ENCODE peak calls at places on chromosomes 7 and 10, in seven cellular contexts. Q is HepG2, W is mammary epithelial cell, J is endothelial cell of umbilical vein, Y is ovary, R is colonic mucosa, F is kidney. V is an unnamed sample. For H3K4me1, the result is how much of the 10 kb centered on the place peaks cover.

GRCh38 chr10:34219860-34220518 is 595.1 kb downstream of the PARD3 start:
- DNase-seq in Q (no peak), W (no peak), J (no peak), Y (no peak), R (no peak), F (no peak), V (no peak)

GRCh38 chr7:121330053-121330833 is 1.4 kb downstream of the WNT16 start:
- DNase-seq in Q (no peak), W (no peak), J (no peak), Y (peak), R (no peak), F (no peak), V (peak)

GRCh38 chr10:72732521-72732920 is 40.6 kb downstream of the MCU start:
- DNase-seq in Q (no peak), W (no peak), J (no peak), Y (no peak), R (no peak), F (no peak), V (no peak)

GRCh38 chr7:32318300-32319018 is 171.7 kb downstream of the LSM5 start:
- DNase-seq in Q (no peak), W (no peak), J (no peak), Y (no peak), R (no peak), F (peak), V (no peak)

GRCh38 chr7:55308186-55308929 is 56.8 kb upstream of the LANCL2 start:
- DNase-seq in Q (peak), W (no peak), J (no peak), Y (no peak), R (no peak), F (no peak), V (no peak)

GRCh38 chr7:10973942-10974716 is 457 bp downstream of the PHF14 start:
- DNase-seq in Q (peak), W (no peak), J (peak), Y (no peak), R (peak), F (peak), V (peak)

GRCh38 chr7:50718311-50718710 is 64.4 kb downstream of the GRB10 start:
- DNase-seq in Q (peak), W (no peak), J (no peak), Y (no peak), R (no peak), F (no peak), V (no peak)

GRCh38 chr10:107160866-107161265 is 3.6 kb downstream of the SORCS1 start:
- DNase-seq in Q (no peak), W (no peak), J (no peak), Y (no peak), R (no peak), F (no peak), V (no peak)

GRCh38 chr10:8045728-8046494 is 8.6 kb upstream of the GATA3 start:
- DNase-seq in Q (no peak), W (no peak), J (peak), Y (no peak), R (no peak), F (no peak), V (no peak)

GRCh38 chr7:17130281-17131059 is 168.0 kb upstream of the AHR start:
- DNase-seq in Q (peak), W (no peak), J (peak), Y (no peak), R (no peak), F (no peak), V (no peak)

GRCh38 chr7:128057909-128058308 is 26.7 kb upstream of the LRRC4 start:
- DNase-seq in Q (no peak), W (no peak), J (no peak), Y (no peak), R (no peak), F (no peak), V (no peak)

GRCh38 chr7:141511370-141512335 is 39.6 kb upstream of the AGK start:
- DNase-seq in Q (no peak), W (no peak), J (no peak), Y (no peak), R (peak), F (peak), V (peak)

GRCh38 chr10:31149835-31150512 is 118.3 kb upstream of the ZNF438 start:
- DNase-seq in Q (no peak), W (no peak), J (no peak), Y (no peak), R (no peak), F (no peak), V (no peak)

GRCh38 chr7:28316489-28316888 is 95.8 kb upstream of the CREB5 start:
- DNase-seq in Q (no peak), W (peak), J (no peak), Y (no peak), R (no peak), F (no peak), V (no peak)

GRCh38 chr10:109773818-109774440 is 149.4 kb downstream of the XPNPEP1 start:
- DNase-seq in Q (peak), W (peak), J (peak), Y (no peak), R (no peak), F (no peak), V (peak)

GRCh38 chr10:71618598-71618997 is 101.0 kb downstream of the C10orf105 start:
- DNase-seq in Q (no peak), W (no peak), J (no peak), Y (no peak), R (no peak), F (no peak), V (no peak)

GRCh38 chr10:71622656-71623055 is 96.9 kb downstream of the C10orf105 start:
- DNase-seq in Q (no peak), W (no peak), J (no peak), Y (no peak), R (no peak), F (no peak), V (no peak)

GRCh38 chr10:71621783-71622526 is 97.6 kb downstream of the C10orf105 start:
- DNase-seq in Q (peak), W (peak), J (no peak), Y (peak), R (no peak), F (no peak), V (peak)

GRCh38 chr10:71621263-71621751 is 98.3 kb downstream of the C10orf105 start:
- DNase-seq in Q (no peak), W (no peak), J (no peak), Y (peak), R (no peak), F (no peak), V (no peak)

DNA sequence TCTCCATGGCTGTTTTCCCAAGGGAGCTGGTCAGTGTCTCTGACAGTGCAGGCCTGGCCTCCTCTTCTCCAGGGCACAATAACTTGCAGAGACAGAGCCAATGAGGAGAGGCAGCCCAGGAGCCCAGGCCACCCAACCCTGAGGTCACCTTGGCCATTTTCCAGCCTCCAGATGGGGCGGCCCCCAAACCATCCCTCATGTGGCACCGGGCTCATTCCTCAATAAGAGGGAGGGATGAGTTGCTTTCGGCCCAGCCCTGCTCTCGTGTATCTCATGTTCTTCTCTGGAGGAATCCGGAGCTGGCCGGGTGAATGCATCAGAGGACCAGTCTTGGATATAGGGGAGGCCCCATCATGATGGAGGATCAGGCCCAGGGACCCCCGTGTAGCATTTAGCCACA is 98.9 kb downstream of the C10orf105 start:
- DNase-seq in Q (no peak), W (no peak), J (no peak), Y (no peak), R (no peak), F (no peak), V (no peak)
- H3K4me1 ChIP-seq in Q (under half), W (under half), J (under half), Y (under half), R (under half), F (under half), V (under half)

GRCh38 chr10:25896421-25896820 is 37.6 kb upstream of the MYO3A start:
- DNase-seq in Q (no peak), W (no peak), J (no peak), Y (no peak), R (no peak), F (no peak), V (no peak)

GRCh38 chr10:25890995-25891394 is 43.0 kb upstream of the MYO3A start:
- DNase-seq in Q (no peak), W (no peak), J (no peak), Y (no peak), R (no peak), F (no peak), V (no peak)

GRCh38 chr10:25899304-25899703 is 34.7 kb upstream of the MYO3A start:
- DNase-seq in Q (no peak), W (no peak), J (no peak), Y (no peak), R (no peak), F (no peak), V (no peak)

GRCh38 chr10:25901199-25901598 is 32.8 kb upstream of the MYO3A start:
- DNase-seq in Q (no peak), W (no peak), J (no peak), Y (no peak), R (no peak), F (no peak), V (no peak)

DNA sequence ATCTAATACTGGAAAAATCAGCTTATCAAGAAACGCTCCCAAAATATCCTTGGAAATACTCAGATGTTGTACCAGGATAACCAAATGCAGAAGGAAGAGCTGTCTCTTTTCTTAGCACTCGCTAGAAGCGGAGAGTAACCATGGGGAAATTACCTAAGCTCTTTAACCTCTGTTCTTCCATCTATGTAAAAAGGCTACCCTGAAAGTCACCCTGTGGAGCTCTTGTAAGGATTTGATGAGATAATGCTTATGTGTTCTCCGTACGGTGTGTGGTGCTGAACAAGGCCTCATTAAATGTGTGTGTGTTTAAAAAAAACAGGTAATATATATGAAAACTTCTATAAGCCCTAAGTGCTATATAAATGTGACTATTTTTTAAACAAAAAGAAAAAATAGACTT is 38.2 kb upstream of the MYO3A start:
- DNase-seq in Q (no peak), W (no peak), J (no peak), Y (no peak), R (no peak), F (no peak), V (no peak)
- H3K27ac ChIP-seq in Q (no peak), W (no peak), J (no peak), Y (no peak), R (no peak), F (no peak), V (no peak)

GRCh38 chr7:129947701-129948100 is 5.1 kb downstream of the UBE2H start:
- DNase-seq in Q (no peak), W (no peak), J (no peak), Y (no peak), R (no peak), F (peak), V (no peak)

GRCh38 chr7:129948338-129948737 is 4.4 kb downstream of the UBE2H start:
- DNase-seq in Q (no peak), W (no peak), J (no peak), Y (no peak), R (no peak), F (peak), V (no peak)

GRCh38 chr7:129950191-129950940 is 2.4 kb downstream of the UBE2H start:
- DNase-seq in Q (no peak), W (peak), J (peak), Y (no peak), R (peak), F (peak), V (no peak)

GRCh38 chr7:129949292-129950133 is 3.2 kb downstream of the UBE2H start:
- DNase-seq in Q (peak), W (peak), J (peak), Y (peak), R (peak), F (peak), V (peak)

GRCh38 chr7:129948877-129949291 is 3.9 kb downstream of the UBE2H start:
- DNase-seq in Q (peak), W (peak), J (peak), Y (peak), R (peak), F (peak), V (peak)
- H3K4me3 ChIP-seq in Q (peak), W (peak), J (peak), Y (peak), R (peak), F (peak), V (peak)

GRCh38 chr10:125269716-125270115 is 109.4 kb upstream of the CTBP2 start:
- DNase-seq in Q (no peak), W (no peak), J (no peak), Y (no peak), R (no peak), F (no peak), V (no peak)
- H3K4me1 ChIP-seq in Q (under half), W (under half), J (under half), Y (under half), R (under half), F (under half), V (under half)

GRCh38 chr7:129664029-129665012 is 52.8 kb downstream of the NRF1 start:
- DNase-seq in Q (peak), W (peak), J (peak), Y (no peak), R (no peak), F (no peak), V (peak)
- H3K27ac ChIP-seq in Q (no peak), W (peak), J (no peak), Y (no peak), R (no peak), F (no peak), V (no peak)

DNA sequence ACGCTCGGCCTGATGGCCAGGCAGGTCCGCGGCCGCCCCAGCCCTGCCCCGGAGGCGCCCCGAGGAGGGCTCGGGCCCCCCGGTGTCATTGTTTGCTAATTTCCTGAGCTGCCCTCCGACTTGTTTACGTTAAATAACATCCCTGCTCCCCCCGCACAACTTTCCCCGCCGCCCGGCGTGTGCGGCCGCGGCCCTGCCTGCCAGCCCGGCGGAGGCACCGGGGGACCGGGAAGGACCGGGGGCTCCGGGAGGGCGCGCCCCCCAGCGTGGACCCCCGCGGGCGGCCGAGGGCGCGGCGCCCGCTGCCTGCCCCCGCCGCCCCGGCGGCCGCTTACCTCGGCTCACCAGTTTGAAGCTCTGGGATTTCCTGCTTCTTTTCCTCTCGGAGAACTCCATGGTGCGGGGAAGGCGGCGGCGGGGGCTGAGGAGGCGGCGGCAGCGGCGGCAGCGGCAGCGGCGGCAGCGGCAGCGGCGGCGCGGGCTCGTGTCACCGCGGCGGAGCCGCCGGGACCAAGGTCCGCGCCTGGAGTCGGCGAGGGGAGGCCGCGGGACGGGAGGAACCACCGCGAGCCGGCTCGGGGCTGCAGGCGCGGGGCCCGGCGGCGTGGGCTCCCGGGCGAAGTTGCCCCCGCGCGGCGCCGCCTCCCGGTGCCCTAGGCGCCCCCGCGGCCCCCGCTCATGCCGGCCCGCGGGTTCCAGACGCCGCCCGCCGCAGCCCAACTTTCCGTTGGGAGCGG is 508 bp downstream of the BEND7 start:
- DNase-seq in Q (no peak), W (no peak), J (peak), Y (peak), R (peak), F (no peak), V (peak)
- H3K4me3 ChIP-seq in Q (peak), W (peak), J (peak), Y (peak), R (peak), F (peak), V (peak)

GRCh38 chr10:23449677-23450220 is 10.9 kb downstream of the OTUD1 start:
- DNase-seq in Q (no peak), W (no peak), J (no peak), Y (no peak), R (no peak), F (no peak), V (no peak)

GRCh38 chr10:23448323-23448722 is 9.4 kb downstream of the OTUD1 start:
- DNase-seq in Q (no peak), W (no peak), J (no peak), Y (no peak), R (no peak), F (no peak), V (no peak)

GRCh38 chr10:23445591-23445990 is 6.7 kb downstream of the OTUD1 start:
- DNase-seq in Q (no peak), W (no peak), J (peak), Y (no peak), R (no peak), F (no peak), V (no peak)

GRCh38 chr10:23452010-23452655 is 13.3 kb downstream of the OTUD1 start:
- DNase-seq in Q (no peak), W (no peak), J (no peak), Y (no peak), R (no peak), F (no peak), V (no peak)

GRCh38 chr10:23448802-23449570 is 10.1 kb downstream of the OTUD1 start:
- DNase-seq in Q (no peak), W (no peak), J (peak), Y (no peak), R (no peak), F (no peak), V (no peak)
- H3K4me1 ChIP-seq in Q (under half), W (under half), J (under half), Y (under half), R (under half), F (under half), V (under half)

GRCh38 chr7:36794689-36795088 is 70.4 kb upstream of the AOAH start:
- DNase-seq in Q (peak), W (peak), J (no peak), Y (no peak), R (no peak), F (no peak), V (no peak)
- H3K27ac ChIP-seq in Q (peak), W (peak), J (no peak), Y (no peak), R (peak), F (peak), V (no peak)

GRCh38 chr10:129233351-129234148 is 233.5 kb upstream of the MGMT start:
- DNase-seq in Q (no peak), W (no peak), J (no peak), Y (no peak), R (no peak), F (no peak), V (no peak)
- H3K4me3 ChIP-seq in Q (no peak), W (no peak), J (no peak), Y (no peak), R (no peak), F (no peak), V (no peak)

DNA sequence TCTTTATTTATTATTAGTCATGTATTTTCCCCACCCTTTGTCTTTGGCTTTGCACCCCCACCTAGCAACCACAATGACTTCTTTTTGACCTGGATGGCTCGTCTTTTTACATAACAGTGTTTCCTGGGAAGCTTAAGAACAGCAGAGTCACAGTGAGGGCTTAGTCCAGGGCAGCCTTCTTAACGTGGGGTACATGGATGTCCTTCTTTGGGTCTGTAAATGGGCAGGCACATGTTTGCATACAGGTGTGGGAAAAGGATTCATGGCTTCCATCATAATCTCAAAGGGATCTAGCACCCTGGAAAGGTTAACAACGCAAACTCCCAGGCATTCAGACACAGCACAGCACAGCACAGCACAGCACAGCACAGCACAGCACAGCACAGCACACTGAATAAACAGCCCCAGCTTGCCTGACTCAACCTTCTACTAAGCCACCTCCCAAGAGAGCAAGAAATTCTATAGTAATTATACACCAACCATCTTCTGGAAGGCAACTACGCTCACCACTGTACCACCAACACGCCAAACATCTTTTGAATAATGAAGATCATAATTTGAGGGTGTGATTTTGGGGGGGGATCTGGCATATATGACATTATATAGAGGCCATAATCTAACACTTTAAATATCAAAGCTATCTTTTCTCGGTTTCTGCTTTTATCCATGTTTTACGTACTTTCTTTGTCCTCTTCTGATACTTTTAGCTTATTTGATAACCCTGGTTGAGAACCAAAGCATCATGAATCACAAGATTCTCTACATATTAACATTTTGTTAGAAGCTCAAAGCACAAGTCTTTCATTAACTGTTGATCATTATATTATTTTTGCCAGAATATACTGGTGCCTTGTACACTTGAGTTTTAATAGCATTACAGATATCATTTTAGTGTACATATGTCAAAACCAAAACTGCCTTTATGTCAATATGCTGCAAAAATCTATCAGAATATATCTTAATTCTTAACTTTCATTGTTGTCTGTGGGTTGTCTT is 177.2 kb upstream of the KLF14 start:
- DNase-seq in Q (peak), W (peak), J (peak), Y (no peak), R (no peak), F (no peak), V (peak)
- H3K4me1 ChIP-seq in Q (half or more), W (under half), J (half or more), Y (under half), R (under half), F (under half), V (under half)